ENCODE peak calls at places on chromosomes 5 and 9, in nine cellular contexts. S is lower leg skin; Q is GM23248; N is nephron progenitor cell; P is tibial nerve; C is substantia nigra; H is kidney tubule cell; F is ELF-1; R is activated effector memory CD4-positive, alpha-beta T cell treated with anti-CD3 and anti-CD28 coated beads, Interleukin-2, amount 50 U/mL, for 16 hours. B is an unnamed sample.

GRCh38 chr9:112341741-112342140 is 8.3 kb upstream of the PTBP3 start:
- DNase-seq in H (peak), R (no peak), C (no peak), P (no peak), N (no peak), F (peak), S (no peak), Q (peak), B (no peak)

GRCh38 chr5:155254399-155254798 is 240.8 kb downstream of the KIF4B start:
- DNase-seq in R (no peak), S (no peak), P (no peak), F (no peak), Q (no peak), N (no peak), C (no peak), H (no peak), B (no peak)

GRCh38 chr5:142014911-142015584 is 2.2 kb upstream of the GNPDA1 start:
- DNase-seq in C (peak), Q (peak), F (peak), P (peak), H (peak), R (peak), N (peak), S (no peak), B (peak)

GRCh38 chr5:76386360-76386759 is 16.7 kb upstream of the IQGAP2 start:
- DNase-seq in Q (no peak), R (no peak), C (peak), P (no peak), F (no peak), H (peak), N (no peak), S (peak), B (no peak)

GRCh38 chr5:114243281-114243982 is 118.4 kb upstream of the KCNN2 start:
- DNase-seq in C (no peak), P (no peak), F (no peak), R (no peak), N (no peak), H (no peak), S (no peak), Q (no peak), B (no peak)

GRCh38 chr5:125481506-125482455 is 735.3 kb upstream of the ZNF608 start:
- DNase-seq in C (no peak), F (no peak), H (no peak), R (no peak), P (no peak), S (no peak), N (no peak), Q (no peak), B (peak)

GRCh38 chr5:40988761-40989510 is 79.6 kb downstream of the C7 start:
- DNase-seq in Q (no peak), H (peak), C (no peak), S (no peak), R (no peak), N (no peak), F (no peak), P (no peak), B (no peak)

GRCh38 chr9:5449521-5450359 is 602 bp upstream of the CD274 start:
- DNase-seq in F (no peak), N (no peak), R (no peak), H (no peak), C (no peak), Q (peak), P (no peak), S (no peak), B (no peak)

GRCh38 chr9:87713278-87713989 is 12.5 kb upstream of the CTSL start:
- DNase-seq in F (peak), S (peak), P (peak), C (peak), R (peak), N (no peak), H (peak), Q (peak), B (peak)

GRCh38 chr5:79872309-79872708 is 118.8 kb downstream of the MTX3 start:
- DNase-seq in F (no peak), R (no peak), Q (no peak), C (no peak), P (peak), N (no peak), H (no peak), S (no peak), B (no peak)

GRCh38 chr5:142397178-142397577 is 72.4 kb upstream of the SPRY4 start:
- DNase-seq in N (no peak), P (no peak), F (no peak), Q (no peak), H (no peak), S (peak), R (no peak), C (no peak), B (no peak)

GRCh38 chr9:12813960-12814876 is 39.4 kb downstream of the LURAP1L start:
- DNase-seq in Q (peak), F (peak), P (peak), S (no peak), H (peak), C (peak), N (no peak), R (no peak), B (peak)

GRCh38 chr9:37432020-37432419 is 9.5 kb downstream of the GRHPR start:
- DNase-seq in S (no peak), H (no peak), F (no peak), Q (no peak), N (no peak), C (no peak), R (no peak), P (no peak), B (no peak)

GRCh38 chr9:113622038-113622437 is 158.5 kb downstream of the RGS3 start:
- DNase-seq in S (no peak), R (no peak), N (no peak), C (no peak), P (no peak), Q (no peak), F (no peak), H (no peak), B (no peak)